ENCODE peak calls at places on chromosomes 6 and 20, in four cellular contexts. J is Calu3, R is neural progenitor cell, K is HuH-7. G is an unnamed sample.

GRCh38 chr6:71254323-71254722 is 34.3 kb upstream of the OGFRL1 start:
- DNase-seq in R (peak; percentile 23), J (no peak), K (no peak), G (no peak)

GRCh38 chr20:61092199-61092598 is 159.9 kb upstream of the CDH4 start:
- DNase-seq in J (no peak), K (no peak), R (no peak), G (no peak)

GRCh38 chr6:99195986-99196655 is 153.4 kb downstream of the FAXC start:
- DNase-seq in K (no peak), J (no peak), R (no peak), G (no peak)

GRCh38 chr20:58192567-58192966 is 35.9 kb downstream of the ANKRD60 start:
- DNase-seq in R (no peak), J (peak; percentile 30), K (peak; percentile 45), G (no peak)

GRCh38 chr6:43604174-43604573 is 24.9 kb downstream of the GTPBP2 start:
- DNase-seq in J (no peak), R (no peak), K (no peak), G (no peak)

GRCh38 chr6:141056945-141057635 is 1075.6 kb upstream of the GJE1 start:
- DNase-seq in J (no peak), R (no peak), K (no peak), G (no peak)

GRCh38 chr6:65182681-65183080 is 524.3 kb downstream of the EYS start:
- DNase-seq in J (no peak), R (no peak), K (no peak), G (no peak)

GRCh38 chr20:63168861-63169260 is 47.1 kb downstream of the YTHDF1 start:
- DNase-seq in K (no peak), R (no peak), J (no peak), G (no peak)

GRCh38 chr6:158506577-158506976 is 53.3 kb upstream of the TMEM181 start:
- DNase-seq in K (peak; percentile 89), R (peak; percentile 81), J (no peak), G (peak; percentile 45)

GRCh38 chr20:40882173-40882572 is 146.4 kb upstream of the TOP1 start:
- DNase-seq in R (no peak), K (no peak), J (no peak), G (no peak)

GRCh38 chr6:129920103-129920798 is 59.1 kb upstream of the TMEM244 start:
- DNase-seq in J (no peak), R (no peak), K (no peak), G (no peak)

GRCh38 chr6:112019619-112020018 is 34.3 kb upstream of the CCN6 start:
- DNase-seq in K (no peak), R (no peak), J (no peak), G (no peak)

GRCh38 chr6:15247214-15247749 is 1.4 kb downstream of the JARID2 start:
- DNase-seq in K (no peak), R (peak; percentile 19), J (no peak), G (no peak)

GRCh38 chr20:36775196-36775595 is 1.6 kb upstream of the DSN1 start:
- DNase-seq in K (no peak), R (no peak), J (no peak), G (no peak)

GRCh38 chr20:50283922-50284810 is 93.5 kb downstream of the CEBPB start:
- DNase-seq in K (peak; percentile 76), J (peak; percentile 79), R (no peak), G (peak; percentile 58)

GRCh38 chr20:43092689-43093088 is 97.0 kb downstream of the PTPRT start:
- DNase-seq in J (no peak), R (no peak), K (no peak), G (no peak)

GRCh38 chr20:38334016-38334415 is 12.3 kb upstream of the LBP start:
- DNase-seq in R (no peak), K (no peak), J (no peak), G (no peak)

GRCh38 chr6:27829453-27830211 is 82.6 kb downstream of the OR2B2 start:
- DNase-seq in K (no peak), R (no peak), J (no peak), G (peak; percentile 32)

GRCh38 chr6:12474167-12475140 is 184.3 kb downstream of the EDN1 start:
- DNase-seq in K (no peak), R (no peak), J (no peak), G (peak; percentile 28)

GRCh38 chr6:137016366-137016765 is 28.4 kb downstream of the IL20RA start:
- DNase-seq in J (no peak), R (no peak), K (no peak), G (no peak)

GRCh38 chr6:34930221-34930620 is 41.2 kb downstream of the ANKS1A start:
- DNase-seq in K (no peak), R (no peak), J (no peak), G (no peak)

GRCh38 chr20:35443003-35443402 is 5.0 kb upstream of the GDF5 start:
- DNase-seq in J (no peak), K (no peak), R (no peak), G (no peak)

GRCh38 chr6:6695711-6696048 is 107.2 kb downstream of the LY86 start:
- DNase-seq in R (no peak), J (no peak), K (no peak), G (no peak)

GRCh38 chr6:62009445-62009844 is 276.6 kb downstream of the KHDRBS2 start:
- DNase-seq in K (no peak), R (no peak), J (no peak), G (no peak)

GRCh38 chr6:41209976-41210375 is 9.0 kb upstream of the TREML2 start:
- DNase-seq in K (no peak), J (no peak), R (no peak), G (no peak)

GRCh38 chr20:48807586-48808381 is 20.0 kb downstream of the PREX1 start:
- DNase-seq in J (no peak), K (no peak), R (no peak), G (no peak)

GRCh38 chr6:42100029-42100901 is 42.2 kb downstream of the C6orf132 start:
- DNase-seq in J (peak; percentile 31), K (no peak), R (no peak), G (peak; percentile 76)

GRCh38 chr6:73694711-73695411 is 1.1 kb upstream of the CD109 start:
- DNase-seq in K (no peak), R (no peak), J (no peak), G (no peak)

GRCh38 chr6:32906539-32906938 is 34.3 kb downstream of the HLA-DMB start:
- DNase-seq in K (no peak), R (no peak), J (peak; percentile 34), G (no peak)

GRCh38 chr6:16244869-16245451 is 6.6 kb downstream of the GMPR start:
- DNase-seq in K (no peak), R (peak; percentile 67), J (no peak), G (no peak)

GRCh38 chr6:1519597-1519996 is 90.1 kb upstream of the FOXC1 start:
- DNase-seq in K (no peak), R (no peak), J (no peak), G (no peak)

GRCh38 chr6:132763269-132763668 is 5.6 kb upstream of the VNN2 start:
- DNase-seq in J (peak; percentile 22), R (no peak), K (no peak), G (no peak)

GRCh38 chr20:9498322-9498721 is 16.1 kb upstream of the LAMP5 start:
- DNase-seq in K (no peak), R (no peak), J (no peak), G (no peak)

GRCh38 chr20:58469500-58470129 is 45.6 kb downstream of the APCDD1L start:
- DNase-seq in J (no peak), R (no peak), K (no peak), G (no peak)

GRCh38 chr6:111918825-111919224 is 45.6 kb upstream of the FYN start:
- DNase-seq in J (no peak), R (no peak), K (no peak), G (no peak)

G was measured in HepG2.